ENCODE peak calls at places on chromosomes 5 and 9, in four cellular contexts. One of them, this sample, is unnamed.

GRCh38 chr5:71564884-71565283 is 22.3 kb upstream of the MCCC2 start:
- DNase-seq in cardiac muscle cell: no peak
- DNase-seq in K562: no peak
- DNase-seq in A549: no peak
- DNase-seq in this sample: no peak

GRCh38 chr5:177494356-177495195 is 2.8 kb downstream of the PDLIM7 start:
- DNase-seq in cardiac muscle cell: peak; percentile 90
- DNase-seq in K562: peak; percentile 66
- DNase-seq in A549: peak; percentile 82
- DNase-seq in this sample: peak; percentile 83

GRCh38 chr5:160169326-160169725 is 50.1 kb upstream of the PWWP2A start:
- DNase-seq in cardiac muscle cell: peak; percentile 91
- DNase-seq in K562: no peak
- DNase-seq in A549: no peak
- DNase-seq in this sample: no peak

GRCh38 chr5:180198208-180198607 is 10.8 kb downstream of the RASGEF1C start:
- DNase-seq in cardiac muscle cell: no peak
- DNase-seq in K562: no peak
- DNase-seq in A549: no peak
- DNase-seq in this sample: no peak

GRCh38 chr5:25568989-25569625 is 924.3 kb upstream of the CDH10 start:
- DNase-seq in cardiac muscle cell: no peak
- DNase-seq in K562: peak; percentile 4
- DNase-seq in A549: no peak
- DNase-seq in this sample: no peak

GRCh38 chr9:93958875-93959682 is 3.9 kb upstream of the BARX1 start:
- DNase-seq in cardiac muscle cell: peak; percentile 64
- DNase-seq in K562: no peak
- DNase-seq in A549: no peak
- DNase-seq in this sample: no peak

GRCh38 chr5:53368966-53369605 is 111.3 kb upstream of the FST start:
- DNase-seq in cardiac muscle cell: no peak
- DNase-seq in K562: no peak
- DNase-seq in A549: no peak
- DNase-seq in this sample: no peak

GRCh38 chr5:73985145-73985544 is 359.1 kb downstream of the ARHGEF28 start:
- DNase-seq in cardiac muscle cell: peak; percentile 55
- DNase-seq in K562: no peak
- DNase-seq in A549: peak; percentile 31
- DNase-seq in this sample: no peak

GRCh38 chr5:36438765-36439501 is 137.2 kb upstream of the RANBP3L start:
- DNase-seq in cardiac muscle cell: no peak
- DNase-seq in K562: peak; percentile 54
- DNase-seq in A549: no peak
- DNase-seq in this sample: no peak

GRCh38 chr5:158398360-158399201 is 539.6 kb upstream of the CLINT1 start:
- DNase-seq in cardiac muscle cell: no peak
- DNase-seq in K562: no peak
- DNase-seq in A549: no peak
- DNase-seq in this sample: no peak

GRCh38 chr9:82254646-82255367 is 266.2 kb downstream of the SPATA31D1 start:
- DNase-seq in cardiac muscle cell: peak; percentile 14
- DNase-seq in K562: no peak
- DNase-seq in A549: no peak
- DNase-seq in this sample: no peak

GRCh38 chr5:151812757-151813309 is 41.1 kb downstream of the G3BP1 start:
- DNase-seq in cardiac muscle cell: peak; percentile 45
- DNase-seq in K562: no peak
- DNase-seq in A549: no peak
- DNase-seq in this sample: no peak

GRCh38 chr5:59709346-59709821 is 184.1 kb downstream of the PDE4D start:
- DNase-seq in cardiac muscle cell: no peak
- DNase-seq in K562: no peak
- DNase-seq in A549: no peak
- DNase-seq in this sample: no peak

GRCh38 chr9:135241381-135242380 is 154.2 kb downstream of the OLFM1 start:
- DNase-seq in cardiac muscle cell: no peak
- DNase-seq in K562: no peak
- DNase-seq in A549: no peak
- DNase-seq in this sample: no peak

GRCh38 chr9:70884276-70884675 is 237.1 kb downstream of the TRPM3 start:
- DNase-seq in cardiac muscle cell: no peak
- DNase-seq in K562: no peak
- DNase-seq in A549: no peak
- DNase-seq in this sample: no peak

GRCh38 chr5:176578391-176578808 is 29.3 kb downstream of the CDHR2 start:
- DNase-seq in cardiac muscle cell: peak; percentile 36
- DNase-seq in K562: peak; percentile 80
- DNase-seq in A549: peak; percentile 85
- DNase-seq in this sample: no peak

GRCh38 chr9:116646661-116647514 is 40.2 kb upstream of the TRIM32 start:
- DNase-seq in cardiac muscle cell: peak; percentile 79
- DNase-seq in K562: peak; percentile 18
- DNase-seq in A549: peak; percentile 53
- DNase-seq in this sample: no peak

GRCh38 chr5:173825215-173825865 is 62.8 kb upstream of the CPEB4 start:
- DNase-seq in cardiac muscle cell: peak; percentile 50
- DNase-seq in K562: no peak
- DNase-seq in A549: peak; percentile 20
- DNase-seq in this sample: no peak

GRCh38 chr9:70100362-70100761 is 56.7 kb downstream of the MAMDC2 start:
- DNase-seq in cardiac muscle cell: peak; percentile 67
- DNase-seq in K562: no peak
- DNase-seq in A549: peak; percentile 46
- DNase-seq in this sample: no peak

GRCh38 chr5:61295365-61295764 is 36.7 kb upstream of the ZSWIM6 start:
- DNase-seq in cardiac muscle cell: no peak
- DNase-seq in K562: no peak
- DNase-seq in A549: no peak
- DNase-seq in this sample: no peak

GRCh38 chr5:122093861-122094650 is 16.0 kb upstream of the LOX start:
- DNase-seq in cardiac muscle cell: no peak
- DNase-seq in K562: no peak
- DNase-seq in A549: no peak
- DNase-seq in this sample: no peak

GRCh38 chr9:136832581-136832980 is 9.7 kb upstream of the AJM1 start:
- DNase-seq in cardiac muscle cell: no peak
- DNase-seq in K562: no peak
- DNase-seq in A549: no peak
- DNase-seq in this sample: no peak

GRCh38 chr9:14391620-14392019 is 77.7 kb upstream of the NFIB start:
- DNase-seq in cardiac muscle cell: no peak
- DNase-seq in K562: no peak
- DNase-seq in A549: no peak
- DNase-seq in this sample: no peak

GRCh38 chr5:133531178-133531577 is 81.2 kb downstream of the FSTL4 start:
- DNase-seq in cardiac muscle cell: no peak
- DNase-seq in K562: no peak
- DNase-seq in A549: no peak
- DNase-seq in this sample: no peak

GRCh38 chr5:65480306-65480865 is 1.3 kb downstream of the ADAMTS6 start:
- DNase-seq in cardiac muscle cell: peak; percentile 90
- DNase-seq in K562: peak; percentile 11
- DNase-seq in A549: peak; percentile 30
- DNase-seq in this sample: peak; percentile 43

GRCh38 chr9:76415731-76416130 is 21.5 kb upstream of the RFK start:
- DNase-seq in cardiac muscle cell: peak; percentile 66
- DNase-seq in K562: no peak
- DNase-seq in A549: no peak
- DNase-seq in this sample: no peak

GRCh38 chr5:50733737-50734136 is 67.3 kb downstream of the PARP8 start:
- DNase-seq in cardiac muscle cell: no peak
- DNase-seq in K562: no peak
- DNase-seq in A549: no peak
- DNase-seq in this sample: no peak

GRCh38 chr5:534743-535671 is 10.8 kb upstream of the SLC9A3 start:
- DNase-seq in cardiac muscle cell: no peak
- DNase-seq in K562: no peak
- DNase-seq in A549: no peak
- DNase-seq in this sample: no peak

GRCh38 chr9:136603901-136604816 is 58.3 kb upstream of the NOTCH1 start:
- DNase-seq in cardiac muscle cell: no peak
- DNase-seq in K562: peak; percentile 27
- DNase-seq in A549: no peak
- DNase-seq in this sample: no peak

GRCh38 chr9:1173211-1173610 is 123.1 kb downstream of the DMRT2 start:
- DNase-seq in cardiac muscle cell: no peak
- DNase-seq in K562: no peak
- DNase-seq in A549: no peak
- DNase-seq in this sample: no peak

GRCh38 chr9:92100237-92100911 is 14.8 kb downstream of the SPTLC1 start:
- DNase-seq in cardiac muscle cell: peak; percentile 76
- DNase-seq in K562: no peak
- DNase-seq in A549: peak; percentile 61
- DNase-seq in this sample: no peak

GRCh38 chr9:19286634-19287188 is 56.2 kb downstream of the DENND4C start:
- DNase-seq in cardiac muscle cell: peak; percentile 29
- DNase-seq in K562: peak; percentile 6
- DNase-seq in A549: peak; percentile 18
- DNase-seq in this sample: no peak

GRCh38 chr9:85185486-85186217 is 516.1 kb downstream of the NTRK2 start:
- DNase-seq in cardiac muscle cell: no peak
- DNase-seq in K562: no peak
- DNase-seq in A549: no peak
- DNase-seq in this sample: no peak

GRCh38 chr5:2132497-2132847 is 249.7 kb upstream of the IRX4 start:
- DNase-seq in cardiac muscle cell: no peak
- DNase-seq in K562: no peak
- DNase-seq in A549: no peak
- DNase-seq in this sample: no peak

GRCh38 chr5:127518319-127518621 is 830 bp downstream of the PRRC1 start:
- DNase-seq in cardiac muscle cell: no peak
- DNase-seq in K562: no peak
- DNase-seq in A549: peak; percentile 43
- DNase-seq in this sample: no peak

GRCh38 chr9:71485306-71485705 is 283.0 kb downstream of the CEMIP2 start:
- DNase-seq in cardiac muscle cell: no peak
- DNase-seq in K562: no peak
- DNase-seq in A549: no peak
- DNase-seq in this sample: no peak

GRCh38 chr9:110919055-110919445 is 119.2 kb downstream of the LPAR1 start:
- DNase-seq in cardiac muscle cell: no peak
- DNase-seq in K562: no peak
- DNase-seq in A549: peak; percentile 29
- DNase-seq in this sample: no peak

GRCh38 chr5:2852446-2852845 is 101.0 kb upstream of the IRX2 start:
- DNase-seq in cardiac muscle cell: no peak
- DNase-seq in K562: no peak
- DNase-seq in A549: no peak
- DNase-seq in this sample: no peak

DNA sequence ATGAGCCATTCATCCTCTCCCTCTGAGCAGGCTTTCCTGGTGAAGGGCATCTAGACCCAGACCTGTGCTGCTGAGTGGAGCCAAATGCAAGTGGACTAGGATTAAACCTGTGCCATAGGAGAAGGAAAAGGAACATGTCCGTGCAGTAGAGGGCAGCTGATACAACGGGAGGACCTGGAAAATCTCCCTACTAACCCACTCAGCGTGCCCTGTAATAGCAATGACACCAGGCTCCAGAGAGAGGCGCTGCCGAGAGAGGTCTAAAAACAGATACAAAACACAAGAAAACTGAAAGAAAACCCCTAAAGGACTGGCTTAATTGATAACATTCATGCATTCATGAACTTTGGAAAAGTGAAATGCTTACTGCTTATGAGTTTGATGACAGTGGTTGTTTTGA is 60.8 kb downstream of the PFDN1 start:
- DNase-seq in cardiac muscle cell: no peak
- DNase-seq in K562: no peak
- DNase-seq in A549: peak; percentile 21
- DNase-seq in this sample: no peak
- TF ChIP-seq CTCF in cardiac muscle cell: peak; percentile 20
- TF ChIP-seq CTCF in K562: no peak
- TF ChIP-seq CTCF in A549: no peak
- TF ChIP-seq CTCF in this sample: no peak

DNA sequence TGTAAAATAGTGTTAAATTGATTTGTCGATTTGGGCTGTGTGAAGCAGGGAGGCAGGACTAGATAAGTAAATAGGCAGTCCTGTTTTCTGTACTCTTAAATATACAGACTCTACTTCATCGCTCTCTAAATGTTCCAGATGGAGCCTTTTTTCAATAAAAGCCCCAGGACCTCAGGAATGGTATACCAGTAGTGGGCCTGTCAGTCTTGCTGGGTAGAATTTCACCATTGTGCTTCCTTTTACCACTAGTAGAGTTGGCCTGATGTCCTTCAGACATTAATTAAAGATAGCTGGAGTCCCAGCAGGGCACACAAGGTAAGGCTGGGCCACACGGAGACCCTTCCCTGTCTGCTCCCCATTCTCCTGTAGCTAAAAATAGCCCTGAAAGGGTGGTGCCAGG is 6.0 kb downstream of the SNX18 start:
- DNase-seq in cardiac muscle cell: no peak
- DNase-seq in K562: no peak
- DNase-seq in A549: no peak
- DNase-seq in this sample: no peak
- H3K4me3 ChIP-seq in cardiac muscle cell: peak overlapping the region; percentile 5
- H3K4me3 ChIP-seq in K562: no peak overlapping the region
- H3K4me3 ChIP-seq in A549: no peak overlapping the region
- H3K4me3 ChIP-seq in this sample: peak overlapping the region; percentile 91

GRCh38 chr5:120394259-120394658 is 69.8 kb upstream of the PRR16 start:
- DNase-seq in cardiac muscle cell: no peak
- DNase-seq in K562: no peak
- DNase-seq in A549: no peak
- DNase-seq in this sample: no peak
- TF ChIP-seq CTCF in cardiac muscle cell: peak; percentile 11
- TF ChIP-seq CTCF in K562: no peak
- TF ChIP-seq CTCF in A549: no peak
- TF ChIP-seq CTCF in this sample: no peak

GRCh38 chr9:132351404-132352050 is 3.3 kb downstream of the SETX start:
- DNase-seq in cardiac muscle cell: no peak
- DNase-seq in K562: no peak
- DNase-seq in A549: no peak
- DNase-seq in this sample: no peak

GRCh38 chr9:132356276-132356924 is 1.6 kb upstream of the SETX start:
- DNase-seq in cardiac muscle cell: no peak
- DNase-seq in K562: no peak
- DNase-seq in A549: no peak
- DNase-seq in this sample: no peak

GRCh38 chr9:132350861-132351315 is 3.9 kb downstream of the SETX start:
- DNase-seq in cardiac muscle cell: peak; percentile 19
- DNase-seq in K562: no peak
- DNase-seq in A549: no peak
- DNase-seq in this sample: no peak

GRCh38 chr9:132357764-132358163 is 3.0 kb upstream of the SETX start:
- DNase-seq in cardiac muscle cell: no peak
- DNase-seq in K562: no peak
- DNase-seq in A549: no peak
- DNase-seq in this sample: no peak

GRCh38 chr9:132354645-132355355 is at the start of gene SETX:
- DNase-seq in cardiac muscle cell: peak; percentile 99
- DNase-seq in K562: peak; percentile 99
- DNase-seq in A549: peak; percentile 97
- DNase-seq in this sample: peak; percentile 87
- H3K4me3 ChIP-seq in cardiac muscle cell: peak within 1 kb of the TSS; percentile 91
- H3K4me3 ChIP-seq in K562: peak within 1 kb of the TSS; percentile 81
- H3K4me3 ChIP-seq in A549: peak within 1 kb of the TSS; percentile 98
- H3K4me3 ChIP-seq in this sample: peak within 1 kb of the TSS; percentile 96

GRCh38 chr5:9835121-9835770 is 205.1 kb upstream of the TAS2R1 start:
- DNase-seq in cardiac muscle cell: no peak
- DNase-seq in K562: no peak
- DNase-seq in A549: no peak
- DNase-seq in this sample: no peak
- TF ChIP-seq CTCF in cardiac muscle cell: no peak
- TF ChIP-seq CTCF in K562: no peak
- TF ChIP-seq CTCF in A549: no peak
- TF ChIP-seq CTCF in this sample: no peak